ENCODE peak calls at places on chromosomes 11 and 22, in six cellular contexts. K is PC-3, P is colonic mucosa, H is right atrium auricular region, O is IMR-90, Y is aorta. J is an unnamed sample.

GRCh38 chr11:1301220-1302000 is 8.0 kb downstream of the TOLLIP start:
- DNase-seq in P (peak; percentile 15), H (no peak), Y (no peak), O (no peak), K (no peak), J (no peak)

GRCh38 chr11:64619811-64620285 is 28.8 kb downstream of the SLC22A12 start:
- DNase-seq in K (peak; percentile 38), Y (no peak), P (peak; percentile 29), O (peak; percentile 49), H (no peak), J (peak; percentile 80)

GRCh38 chr22:26541167-26541819 is 29.0 kb upstream of the TFIP11 start:
- DNase-seq in H (no peak), P (no peak), O (no peak), K (no peak), Y (no peak), J (no peak)

GRCh38 chr11:70024036-70024772 is 53.9 kb upstream of the ANO1 start:
- DNase-seq in H (no peak), P (no peak), Y (no peak), O (no peak), K (no peak), J (no peak)

GRCh38 chr11:120137611-120138521 is at the start of gene TRIM29:
- DNase-seq in Y (no peak), O (no peak), H (peak; percentile 28), K (peak; percentile 76), P (peak; percentile 78), J (peak; percentile 68)

GRCh38 chr11:59562292-59562691 is 51.0 kb downstream of the OR4D9 start:
- DNase-seq in P (no peak), Y (no peak), K (no peak), H (no peak), O (no peak), J (no peak)

GRCh38 chr11:65117206-65118096 is at the start of gene ZNHIT2:
- DNase-seq in P (peak; percentile 100), O (peak; percentile 98), H (peak; percentile 99), K (peak; percentile 100), Y (peak; percentile 100), J (peak; percentile 100)

GRCh38 chr11:19838994-19839768 is 126.5 kb downstream of the NAV2 start:
- DNase-seq in K (no peak), H (no peak), O (peak; percentile 17), Y (no peak), P (no peak), J (no peak)

GRCh38 chr11:8287297-8288070 is 23.8 kb upstream of the LMO1 start:
- DNase-seq in P (peak; percentile 11), K (no peak), Y (no peak), O (no peak), H (peak; percentile 48), J (no peak)

GRCh38 chr11:74312321-74312720 is 881 bp upstream of the P4HA3 start:
- DNase-seq in P (no peak), K (peak; percentile 34), Y (no peak), H (no peak), O (no peak), J (no peak)

GRCh38 chr11:62922189-62922589 is 1.0 kb upstream of the CHRM1 start:
- DNase-seq in H (no peak), Y (no peak), O (no peak), K (no peak), P (no peak), J (no peak)

GRCh38 chr22:45673482-45674175 is 2.0 kb downstream of the ATXN10 start:
- DNase-seq in Y (no peak), P (no peak), K (no peak), H (no peak), O (no peak), J (no peak)

GRCh38 chr11:134515081-134515960 is 103.3 kb upstream of the B3GAT1 start:
- DNase-seq in H (no peak), P (peak; percentile 57), O (no peak), K (no peak), Y (no peak), J (peak; percentile 28)

GRCh38 chr11:59185412-59185811 is 13.5 kb downstream of the DTX4 start:
- DNase-seq in K (no peak), O (no peak), Y (no peak), H (no peak), P (peak; percentile 63), J (peak; percentile 29)

GRCh38 chr22:46539169-46539568 is 1.7 kb upstream of the CELSR1 start:
- DNase-seq in P (peak; percentile 53), O (no peak), Y (no peak), K (no peak), H (no peak), J (no peak)

GRCh38 chr11:14055936-14056335 is 93.4 kb downstream of the SPON1 start:
- DNase-seq in H (no peak), Y (no peak), O (no peak), K (no peak), P (no peak), J (no peak)

GRCh38 chr11:10478066-10478465 is 23.0 kb downstream of the AMPD3 start:
- DNase-seq in H (no peak), O (no peak), Y (no peak), K (no peak), P (no peak), J (no peak)

GRCh38 chr11:107858217-107859070 is at the start of gene SLC35F2:
- DNase-seq in O (peak; percentile 37), P (peak; percentile 84), K (peak; percentile 96), Y (peak; percentile 74), H (no peak), J (peak; percentile 75)

GRCh38 chr11:6202036-6202435 is 3.0 kb downstream of the OR52W1 start:
- DNase-seq in Y (no peak), O (peak; percentile 23), H (no peak), K (no peak), P (no peak), J (no peak)

GRCh38 chr11:25449100-25449499 is 882.8 kb upstream of the ANO3 start:
- DNase-seq in O (no peak), Y (no peak), K (no peak), H (no peak), P (no peak), J (no peak)

GRCh38 chr11:72924568-72925190 is 110.5 kb downstream of the ATG16L2 start:
- DNase-seq in P (no peak), O (peak; percentile 57), Y (no peak), K (peak; percentile 65), H (no peak), J (no peak)

GRCh38 chr22:35997438-35997837 is 31.2 kb downstream of the RBFOX2 start:
- DNase-seq in K (no peak), H (no peak), P (no peak), Y (no peak), O (peak; percentile 81), J (peak; percentile 24)

DNA sequence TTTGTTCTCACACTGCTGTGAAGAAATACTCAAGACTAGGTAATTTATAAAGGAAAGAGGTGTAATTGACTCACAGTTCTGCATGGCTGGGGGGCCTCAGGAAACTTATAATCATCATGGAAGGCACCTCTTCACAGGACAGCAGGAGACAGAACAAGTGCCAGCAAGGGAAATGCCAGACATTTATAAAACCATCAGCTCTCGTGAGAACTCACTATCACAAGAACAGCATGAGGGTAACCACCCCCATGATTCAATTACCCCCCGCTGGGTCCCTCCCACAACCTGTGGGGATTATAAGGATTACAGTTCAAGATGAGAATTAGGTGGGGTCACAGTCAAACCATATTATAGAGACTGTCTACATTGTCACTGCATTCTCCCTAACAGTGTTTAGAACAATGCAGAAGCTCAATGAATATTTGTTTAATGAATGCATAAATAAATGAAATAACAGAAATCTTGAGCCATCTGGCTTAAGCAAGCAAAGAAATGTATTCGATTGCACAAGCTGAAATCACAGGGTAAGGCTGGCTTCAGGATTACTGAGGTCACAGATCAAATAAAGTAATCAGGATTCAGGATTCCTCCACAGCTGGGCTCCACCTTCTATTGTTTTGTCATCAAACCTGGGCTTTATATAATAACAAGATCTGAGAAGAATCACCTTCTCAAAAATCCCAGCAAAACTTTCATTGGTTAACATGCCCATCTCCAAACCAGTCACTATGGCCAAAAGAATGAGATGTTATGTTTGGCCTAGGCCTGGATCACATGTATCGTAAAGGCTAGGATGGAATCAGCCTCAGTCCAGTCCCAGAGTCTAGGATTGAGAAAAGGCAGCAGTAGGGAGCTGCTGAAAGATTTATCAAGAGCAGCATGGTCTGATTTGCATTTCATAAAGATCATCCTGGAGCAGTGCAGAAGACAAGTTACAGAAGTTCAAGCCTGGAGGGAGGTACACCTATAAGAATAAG is 137.8 kb upstream of the UBASH3B start:
- DNase-seq in P (no peak), O (no peak), Y (no peak), H (no peak), K (no peak), J (no peak)
- H3K4me1 ChIP-seq in P (no peaks in the 10 kb centered on the region), O (peaks cover 3% of the 10 kb centered on the region), Y (no peaks in the 10 kb centered on the region), H (no peaks in the 10 kb centered on the region), K (no peaks in the 10 kb centered on the region), J (no peaks in the 10 kb centered on the region)

DNA sequence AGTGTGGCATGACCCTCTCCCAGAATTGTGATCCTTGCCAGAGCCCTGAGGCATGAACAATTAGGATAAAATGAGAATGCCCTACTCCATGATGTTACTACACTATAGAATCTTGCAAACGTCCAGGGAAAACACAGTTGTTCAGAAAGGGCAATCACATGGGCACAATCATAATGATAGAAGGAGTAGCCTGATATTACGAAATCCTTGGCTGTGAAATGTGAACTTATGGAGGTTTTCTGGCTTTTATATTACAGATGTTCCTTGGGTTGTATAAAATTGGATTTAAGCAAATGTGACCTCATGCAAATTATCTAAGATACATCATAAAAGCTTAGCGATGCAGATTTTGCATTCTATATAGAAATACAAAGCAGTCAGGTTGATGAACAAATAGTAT is 29.4 kb upstream of the TPH1 start:
- DNase-seq in O (no peak), Y (no peak), P (no peak), K (no peak), H (no peak), J (no peak)
- H3K4me1 ChIP-seq in O (peaks cover 4% of the 10 kb centered on the region), Y (no peaks in the 10 kb centered on the region), P (no peaks in the 10 kb centered on the region), K (peaks cover 17% of the 10 kb centered on the region), H (no peaks in the 10 kb centered on the region), J (no peaks in the 10 kb centered on the region)

GRCh38 chr11:36108812-36109498 is 165.1 kb downstream of the LDLRAD3 start:
- DNase-seq in H (no peak), P (no peak), Y (no peak), O (no peak), K (no peak), J (no peak)
- H3K4me1 ChIP-seq in H (no peaks in the 10 kb centered on the region), P (no peaks in the 10 kb centered on the region), Y (no peaks in the 10 kb centered on the region), O (no peaks in the 10 kb centered on the region), K (no peaks in the 10 kb centered on the region), J (no peaks in the 10 kb centered on the region)

DNA sequence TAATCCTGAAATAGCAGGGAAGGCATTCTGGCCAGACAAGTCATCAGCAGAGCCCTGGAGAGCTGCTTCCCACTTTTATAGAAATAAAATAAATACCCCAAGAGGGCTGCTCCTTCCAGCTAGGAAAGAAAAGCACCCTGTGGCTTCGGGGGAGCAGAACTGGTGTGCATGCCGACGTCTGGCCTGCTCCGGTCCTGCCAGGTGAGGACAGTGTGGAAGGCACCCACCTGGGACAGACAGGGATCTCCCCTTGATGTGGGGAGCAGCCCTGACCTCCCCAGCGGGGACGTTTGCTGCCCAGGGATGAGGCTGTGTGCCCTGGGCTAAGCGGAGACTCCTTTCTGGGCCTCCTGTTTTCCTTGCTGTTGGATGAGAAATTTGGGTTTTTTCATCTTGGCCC is 179.9 kb downstream of the MN1 start:
- DNase-seq in P (no peak), O (no peak), Y (no peak), K (no peak), H (no peak), J (no peak)
- H3K4me1 ChIP-seq in P (no peaks in the 10 kb centered on the region), O (no peaks in the 10 kb centered on the region), Y (no peaks in the 10 kb centered on the region), K (no peaks in the 10 kb centered on the region), H (no peaks in the 10 kb centered on the region), J (no peaks in the 10 kb centered on the region)